ENCODE peak calls at places on chromosomes 16 and 17, in four cellular contexts. K is GM12878, J is K562, S is endothelial cell of umbilical vein. X is an unnamed sample. For H3K4me1, the result is how much of the 10 kb centered on the place peaks cover.

GRCh38 chr16:47461598-47462266 is 601 bp downstream of the PHKB start:
- DNase-seq in J (peak), S (peak), K (no peak), X (peak)

GRCh38 chr17:5785867-5786509 is 201.7 kb upstream of the NLRP1 start:
- DNase-seq in K (peak), J (no peak), S (peak), X (peak)

GRCh38 chr16:55832788-55833583 is at the start of gene CES1:
- DNase-seq in J (no peak), K (no peak), S (no peak), X (no peak)

GRCh38 chr17:68424861-68425260 is 32.4 kb downstream of the WIPI1 start:
- DNase-seq in J (no peak), K (no peak), S (no peak), X (no peak)

GRCh38 chr17:44390250-44390649 is 801 bp upstream of the ITGA2B start:
- DNase-seq in S (no peak), K (no peak), J (no peak), X (no peak)

GRCh38 chr17:61396586-61397085 is 3.0 kb upstream of the TBX2 start:
- DNase-seq in S (no peak), K (no peak), J (no peak), X (peak)

GRCh38 chr17:12021604-12022003 is 927 bp downstream of the MAP2K4 start:
- DNase-seq in J (no peak), S (no peak), K (no peak), X (no peak)

GRCh38 chr17:63550816-63551639 is 751 bp downstream of the DCAF7 start:
- DNase-seq in J (peak), K (no peak), S (peak), X (peak)

GRCh38 chr16:1538804-1539520 is 5.5 kb downstream of the TMEM204 start:
- DNase-seq in K (no peak), S (no peak), J (peak), X (no peak)

GRCh38 chr17:50272711-50273653 is 1.3 kb upstream of the TMEM92 start:
- DNase-seq in K (no peak), S (peak), J (peak), X (peak)

GRCh38 chr16:87570938-87571867 is 31.1 kb upstream of the JPH3 start:
- DNase-seq in K (no peak), S (peak), J (peak), X (peak)

GRCh38 chr17:35407531-35407930 is 24.8 kb downstream of the SLFN12 start:
- DNase-seq in K (no peak), S (no peak), J (no peak), X (no peak)

GRCh38 chr17:73820686-73821448 is 176.6 kb upstream of the SDK2 start:
- DNase-seq in J (peak), K (no peak), S (no peak), X (no peak)

GRCh38 chr16:14042706-14043105 is 28.4 kb upstream of the MRTFB start:
- DNase-seq in K (no peak), J (no peak), S (peak), X (no peak)

GRCh38 chr16:51298800-51299199 is 147.7 kb upstream of the SALL1 start:
- DNase-seq in K (no peak), S (no peak), J (no peak), X (no peak)

GRCh38 chr17:32518856-32519768 is 32.3 kb downstream of the CDK5R1 start:
- DNase-seq in K (no peak), S (peak), J (no peak), X (no peak)

GRCh38 chr17:9907131-9907530 is 2.1 kb upstream of the RCVRN start:
- DNase-seq in S (no peak), J (no peak), K (no peak), X (no peak)

GRCh38 chr16:51523400-51523799 is 372.3 kb upstream of the SALL1 start:
- DNase-seq in S (no peak), J (no peak), K (no peak), X (peak)

GRCh38 chr16:88681709-88682451 is 4.4 kb downstream of the SNAI3 start:
- DNase-seq in J (no peak), K (peak), S (no peak), X (peak)

GRCh38 chr17:58344791-58345157 is 7.2 kb downstream of the SUPT4H1 start:
- DNase-seq in S (no peak), J (no peak), K (peak), X (no peak)

GRCh38 chr16:25854141-25854540 is 162.4 kb downstream of the HS3ST4 start:
- DNase-seq in K (no peak), J (no peak), S (no peak), X (no peak)

GRCh38 chr16:50526249-50526648 is 21.9 kb upstream of the NKD1 start:
- DNase-seq in K (no peak), J (no peak), S (no peak), X (no peak)

GRCh38 chr16:68310441-68311315 is at the start of the genes PRMT7 and SLC7A6OS:
- DNase-seq in K (peak), J (peak), S (peak), X (peak)

GRCh38 chr17:7745748-7746470 is 28.4 kb downstream of the DNAH2 start:
- DNase-seq in S (peak), J (peak), K (no peak), X (peak)

GRCh38 chr16:20868890-20869289 is 31.3 kb downstream of the DCUN1D3 start:
- DNase-seq in K (no peak), J (no peak), S (peak), X (peak)

GRCh38 chr17:39737761-39738567 is at the start of gene GRB7:
- DNase-seq in J (peak), K (no peak), S (no peak), X (no peak)

GRCh38 chr17:52660692-52661091 is 502.2 kb upstream of the CA10 start:
- DNase-seq in J (no peak), K (no peak), S (no peak), X (no peak)

GRCh38 chr17:30246460-30246859 is 11.0 kb upstream of the SLC6A4 start:
- DNase-seq in J (no peak), K (no peak), S (no peak), X (no peak)

GRCh38 chr16:48321307-48322036 is 63.7 kb downstream of the SIAH1 start:
- DNase-seq in J (no peak), S (no peak), K (no peak), X (peak)

GRCh38 chr17:51486091-51486490 is 225.7 kb downstream of the UTP18 start:
- DNase-seq in S (no peak), K (no peak), J (no peak), X (no peak)

GRCh38 chr16:67028167-67028554 is 788 bp upstream of the CBFB start:
- DNase-seq in J (no peak), K (no peak), S (no peak), X (no peak)

GRCh38 chr16:67028555-67029248 is at the start of gene CBFB:
- DNase-seq in S (peak), K (peak), J (peak), X (peak)

GRCh38 chr16:67030221-67030962 is 1.4 kb downstream of the CBFB start:
- DNase-seq in J (peak), K (no peak), S (no peak), X (no peak)

GRCh38 chr16:67027046-67027445 is 1.9 kb upstream of the CBFB start:
- DNase-seq in J (no peak), K (no peak), S (no peak), X (no peak)

DNA sequence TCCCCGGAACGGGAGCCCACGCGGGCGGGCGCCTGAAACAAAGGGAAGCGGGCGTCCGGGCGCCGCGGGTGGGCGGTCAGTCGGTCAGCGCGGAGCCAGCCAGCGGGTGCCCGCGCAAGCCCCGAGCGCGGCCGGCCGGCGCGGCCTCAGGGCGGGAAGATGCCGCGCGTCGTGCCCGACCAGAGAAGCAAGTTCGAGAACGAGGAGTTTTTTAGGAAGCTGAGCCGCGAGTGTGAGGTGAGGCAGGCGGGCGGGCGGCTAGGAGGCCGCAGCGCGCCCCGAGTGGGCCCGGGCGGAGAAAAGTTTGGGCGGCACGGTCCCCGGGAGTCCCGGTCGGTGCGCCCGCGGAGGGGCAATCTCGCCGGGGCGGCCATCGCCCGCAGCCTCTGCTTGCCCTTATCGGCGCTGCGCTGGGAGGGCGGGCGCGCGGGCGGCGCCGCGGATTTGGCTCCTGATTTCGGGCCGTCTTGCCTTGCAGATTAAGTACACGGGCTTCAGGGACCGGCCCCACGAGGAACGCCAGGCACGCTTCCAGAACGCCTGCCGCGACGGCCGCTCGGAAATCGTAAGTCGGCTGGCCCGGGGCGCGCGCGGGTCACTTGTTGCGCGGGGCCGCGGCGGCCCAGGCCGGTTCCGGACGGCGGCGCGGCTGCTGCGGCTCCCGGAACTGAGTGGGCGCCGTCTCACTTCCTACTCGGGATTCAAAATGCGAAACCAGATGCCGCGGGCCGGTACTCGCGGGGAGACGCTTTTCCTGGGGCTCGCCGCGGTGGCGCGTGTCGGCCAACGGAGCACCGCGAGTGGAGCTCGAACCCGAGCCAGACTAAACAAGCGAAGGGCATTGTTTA is 524 bp downstream of the CBFB start:
- DNase-seq in S (peak), K (no peak), J (peak), X (peak)
- TF ChIP-seq POLR2A in S (peak), K (peak), J (peak), X (peak)

DNA sequence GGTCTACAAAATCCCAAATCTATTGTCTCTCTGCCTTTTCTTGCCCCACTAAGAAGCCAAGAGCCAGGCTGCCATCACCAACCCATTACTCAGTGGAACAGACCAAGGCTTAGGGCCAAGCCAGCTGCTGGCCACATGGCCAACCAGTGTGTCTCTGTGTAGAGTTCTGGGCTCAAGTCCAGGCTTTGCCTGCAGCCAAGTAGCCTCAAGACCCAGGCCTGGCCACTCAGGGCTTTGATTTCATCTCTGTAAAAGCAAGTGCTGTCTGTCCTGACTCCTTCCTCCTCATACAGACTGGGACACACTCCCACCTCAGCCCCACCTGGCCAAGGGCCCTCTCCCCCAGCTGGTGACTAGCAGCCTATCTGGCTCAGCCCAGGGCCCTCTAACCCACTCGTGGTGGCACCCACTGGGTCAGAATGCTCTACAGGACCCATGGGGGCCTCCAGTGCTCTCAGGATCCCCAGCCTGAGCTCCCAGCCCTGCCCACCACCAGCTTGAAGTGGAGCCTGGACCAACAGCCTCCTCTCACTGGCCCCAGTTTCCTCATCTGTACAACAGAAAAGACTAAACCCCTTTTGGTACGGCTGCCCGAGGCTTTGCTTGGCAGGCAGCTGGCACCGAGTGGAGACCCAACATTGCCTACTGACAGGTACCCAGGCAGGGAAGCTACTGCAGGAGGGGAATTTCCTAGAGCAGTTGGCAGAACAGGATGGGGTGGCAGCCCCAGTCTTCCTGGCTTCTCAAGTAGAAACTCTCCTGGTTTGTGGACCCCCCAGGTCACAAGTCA is 14.4 kb downstream of the SREBF1 start:
- DNase-seq in J (peak), S (no peak), K (no peak), X (peak)
- TF ChIP-seq FOS in J (no peak), S (no peak), K (no peak), X (no peak)

GRCh38 chr16:4372315-4372577 is 598 bp downstream of the VASN start:
- DNase-seq in K (no peak), S (no peak), J (no peak), X (no peak)
- H3K4me1 ChIP-seq in K (under half), S (under half), J (half or more), X (under half)

GRCh38 chr17:2054740-2055493 is at the start of gene HIC1:
- DNase-seq in J (peak), K (no peak), S (peak), X (peak)

GRCh38 chr17:2057130-2057713 is 2.3 kb downstream of the HIC1 start:
- DNase-seq in K (no peak), J (no peak), S (no peak), X (no peak)

GRCh38 chr17:2057714-2058520 is 3.0 kb downstream of the HIC1 start:
- DNase-seq in S (no peak), J (no peak), K (no peak), X (peak)

GRCh38 chr17:2055494-2056220 is 754 bp downstream of the HIC1 start:
- DNase-seq in J (no peak), K (no peak), S (no peak), X (peak)

GRCh38 chr17:2056221-2057129 is 1.6 kb downstream of the HIC1 start:
- DNase-seq in K (no peak), J (no peak), S (peak), X (peak)
- TF ChIP-seq POLR2A in K (peak), J (no peak), S (no peak), X (no peak)